ENCODE peak calls at places on chromosomes 7 and 10, in eight cellular contexts. One of them, this sample, is unnamed.
A peak's percentile ranks its signal among the peaks of the same experiment; 100 is the strongest.

GRCh38 chr10:80204801-80205477 is 398 bp downstream of the ANXA11 start:
- DNase-seq in PC-3: peak; percentile 75
- DNase-seq in neural crest cell: peak; percentile 11
- DNase-seq in GM12865: peak; percentile 48
- DNase-seq in hippocampal formation: no peak
- DNase-seq in hepatocyte: peak; percentile 67
- DNase-seq in dorsolateral prefrontal cortex: no peak
- DNase-seq in psoas muscle: peak; percentile 71
- DNase-seq in this sample: peak; percentile 30

GRCh38 chr10:76397957-76398665 is 966.7 kb downstream of the LRMDA start:
- DNase-seq in GM12865: no peak
- DNase-seq in PC-3: no peak
- DNase-seq in dorsolateral prefrontal cortex: no peak
- DNase-seq in neural crest cell: no peak
- DNase-seq in psoas muscle: no peak
- DNase-seq in hippocampal formation: no peak
- DNase-seq in hepatocyte: no peak
- DNase-seq in this sample: no peak

GRCh38 chr7:103915958-103916357 is 73.5 kb downstream of the RELN start:
- DNase-seq in GM12865: no peak
- DNase-seq in hepatocyte: no peak
- DNase-seq in hippocampal formation: no peak
- DNase-seq in PC-3: peak; percentile 49
- DNase-seq in dorsolateral prefrontal cortex: no peak
- DNase-seq in psoas muscle: no peak
- DNase-seq in neural crest cell: no peak
- DNase-seq in this sample: no peak

GRCh38 chr7:81231203-81231922 is 312.5 kb upstream of the SEMA3C start:
- DNase-seq in hepatocyte: no peak
- DNase-seq in psoas muscle: no peak
- DNase-seq in hippocampal formation: no peak
- DNase-seq in neural crest cell: no peak
- DNase-seq in dorsolateral prefrontal cortex: no peak
- DNase-seq in PC-3: no peak
- DNase-seq in GM12865: no peak
- DNase-seq in this sample: no peak

GRCh38 chr7:82172896-82173295 is 270.7 kb downstream of the CACNA2D1 start:
- DNase-seq in neural crest cell: no peak
- DNase-seq in hippocampal formation: no peak
- DNase-seq in psoas muscle: no peak
- DNase-seq in PC-3: no peak
- DNase-seq in hepatocyte: no peak
- DNase-seq in GM12865: no peak
- DNase-seq in dorsolateral prefrontal cortex: no peak
- DNase-seq in this sample: no peak

GRCh38 chr7:122673951-122674350 is 25.0 kb downstream of the RNF133 start:
- DNase-seq in hippocampal formation: no peak
- DNase-seq in PC-3: no peak
- DNase-seq in psoas muscle: no peak
- DNase-seq in neural crest cell: no peak
- DNase-seq in hepatocyte: no peak
- DNase-seq in GM12865: no peak
- DNase-seq in dorsolateral prefrontal cortex: no peak
- DNase-seq in this sample: no peak

GRCh38 chr7:155291045-155291530 is 6.6 kb upstream of the INSIG1 start:
- DNase-seq in neural crest cell: no peak
- DNase-seq in GM12865: no peak
- DNase-seq in hippocampal formation: no peak
- DNase-seq in hepatocyte: peak; percentile 75
- DNase-seq in PC-3: peak; percentile 67
- DNase-seq in dorsolateral prefrontal cortex: no peak
- DNase-seq in psoas muscle: no peak
- DNase-seq in this sample: no peak

GRCh38 chr7:97004237-97004930 is 969 bp upstream of the DLX6 start:
- DNase-seq in hippocampal formation: no peak
- DNase-seq in neural crest cell: no peak
- DNase-seq in GM12865: no peak
- DNase-seq in dorsolateral prefrontal cortex: no peak
- DNase-seq in hepatocyte: no peak
- DNase-seq in PC-3: no peak
- DNase-seq in psoas muscle: no peak
- DNase-seq in this sample: no peak

This sample was measured in BE2C.